ENCODE peak calls at places on chromosomes 2 and 18, in nine cellular contexts. One of them, this sample, is unnamed.

GRCh38 chr18:69943021-69943420 is 4.7 kb downstream of the CD226 start:
- DNase-seq in transverse colon: no peak
- DNase-seq in PC-3: peak
- DNase-seq in epithelial cell of esophagus: no peak
- DNase-seq in kidney epithelial cell: no peak
- DNase-seq in skeletal muscle cell: no peak
- DNase-seq in endodermal cell: no peak
- DNase-seq in left ventricle myocardium inferior: no peak
- DNase-seq in fibroblast of mammary gland: no peak
- DNase-seq in this sample: no peak

GRCh38 chr18:79576686-79577351 is 102.8 kb upstream of the CTDP1 start:
- DNase-seq in transverse colon: peak
- DNase-seq in PC-3: no peak
- DNase-seq in epithelial cell of esophagus: no peak
- DNase-seq in kidney epithelial cell: no peak
- DNase-seq in skeletal muscle cell: no peak
- DNase-seq in endodermal cell: peak
- DNase-seq in left ventricle myocardium inferior: peak
- DNase-seq in fibroblast of mammary gland: no peak
- DNase-seq in this sample: no peak

GRCh38 chr2:28997237-28997846 is 16.2 kb downstream of the TOGARAM2 start:
- DNase-seq in transverse colon: no peak
- DNase-seq in PC-3: peak
- DNase-seq in epithelial cell of esophagus: no peak
- DNase-seq in kidney epithelial cell: no peak
- DNase-seq in skeletal muscle cell: no peak
- DNase-seq in endodermal cell: no peak
- DNase-seq in left ventricle myocardium inferior: no peak
- DNase-seq in fibroblast of mammary gland: no peak
- DNase-seq in this sample: no peak

GRCh38 chr2:127626175-127626574 is 19.8 kb upstream of the GPR17 start:
- DNase-seq in transverse colon: peak
- DNase-seq in PC-3: no peak
- DNase-seq in epithelial cell of esophagus: no peak
- DNase-seq in kidney epithelial cell: no peak
- DNase-seq in skeletal muscle cell: no peak
- DNase-seq in endodermal cell: no peak
- DNase-seq in left ventricle myocardium inferior: no peak
- DNase-seq in fibroblast of mammary gland: no peak
- DNase-seq in this sample: no peak

GRCh38 chr2:128394004-128394730 is 75.5 kb upstream of the HS6ST1 start:
- DNase-seq in transverse colon: no peak
- DNase-seq in PC-3: no peak
- DNase-seq in epithelial cell of esophagus: no peak
- DNase-seq in kidney epithelial cell: no peak
- DNase-seq in skeletal muscle cell: no peak
- DNase-seq in endodermal cell: peak
- DNase-seq in left ventricle myocardium inferior: no peak
- DNase-seq in fibroblast of mammary gland: no peak
- DNase-seq in this sample: no peak

GRCh38 chr2:125581561-125581960 is 1074.4 kb upstream of the GYPC start:
- DNase-seq in transverse colon: peak
- DNase-seq in PC-3: no peak
- DNase-seq in epithelial cell of esophagus: no peak
- DNase-seq in kidney epithelial cell: no peak
- DNase-seq in skeletal muscle cell: no peak
- DNase-seq in endodermal cell: peak
- DNase-seq in left ventricle myocardium inferior: no peak
- DNase-seq in fibroblast of mammary gland: no peak
- DNase-seq in this sample: no peak

GRCh38 chr18:56799756-56800155 is 148.6 kb downstream of the WDR7 start:
- DNase-seq in transverse colon: no peak
- DNase-seq in PC-3: peak
- DNase-seq in epithelial cell of esophagus: peak
- DNase-seq in kidney epithelial cell: no peak
- DNase-seq in skeletal muscle cell: no peak
- DNase-seq in endodermal cell: no peak
- DNase-seq in left ventricle myocardium inferior: no peak
- DNase-seq in fibroblast of mammary gland: peak
- DNase-seq in this sample: peak

GRCh38 chr2:86053166-86053565 is 52.5 kb downstream of the POLR1A start:
- DNase-seq in transverse colon: no peak
- DNase-seq in PC-3: no peak
- DNase-seq in epithelial cell of esophagus: no peak
- DNase-seq in kidney epithelial cell: no peak
- DNase-seq in skeletal muscle cell: no peak
- DNase-seq in endodermal cell: no peak
- DNase-seq in left ventricle myocardium inferior: no peak
- DNase-seq in fibroblast of mammary gland: no peak
- DNase-seq in this sample: no peak

GRCh38 chr2:62286089-62286785 is 90.3 kb downstream of the B3GNT2 start:
- DNase-seq in transverse colon: no peak
- DNase-seq in PC-3: no peak
- DNase-seq in epithelial cell of esophagus: no peak
- DNase-seq in kidney epithelial cell: no peak
- DNase-seq in skeletal muscle cell: no peak
- DNase-seq in endodermal cell: no peak
- DNase-seq in left ventricle myocardium inferior: no peak
- DNase-seq in fibroblast of mammary gland: no peak
- DNase-seq in this sample: no peak

GRCh38 chr2:71460595-71461303 is 7.4 kb downstream of the DYSF start:
- DNase-seq in transverse colon: no peak
- DNase-seq in PC-3: peak
- DNase-seq in epithelial cell of esophagus: no peak
- DNase-seq in kidney epithelial cell: no peak
- DNase-seq in skeletal muscle cell: no peak
- DNase-seq in endodermal cell: peak
- DNase-seq in left ventricle myocardium inferior: no peak
- DNase-seq in fibroblast of mammary gland: peak
- DNase-seq in this sample: no peak

GRCh38 chr18:22486667-22487066 is 69.0 kb upstream of the CTAGE1 start:
- DNase-seq in transverse colon: no peak
- DNase-seq in PC-3: no peak
- DNase-seq in epithelial cell of esophagus: no peak
- DNase-seq in kidney epithelial cell: no peak
- DNase-seq in skeletal muscle cell: no peak
- DNase-seq in endodermal cell: no peak
- DNase-seq in left ventricle myocardium inferior: no peak
- DNase-seq in fibroblast of mammary gland: peak
- DNase-seq in this sample: no peak

GRCh38 chr2:98794214-98794810 is 63.4 kb upstream of the MGAT4A start:
- DNase-seq in transverse colon: no peak
- DNase-seq in PC-3: peak
- DNase-seq in epithelial cell of esophagus: no peak
- DNase-seq in kidney epithelial cell: no peak
- DNase-seq in skeletal muscle cell: no peak
- DNase-seq in endodermal cell: no peak
- DNase-seq in left ventricle myocardium inferior: no peak
- DNase-seq in fibroblast of mammary gland: no peak
- DNase-seq in this sample: peak

GRCh38 chr18:49359732-49360444 is 100.6 kb downstream of the DYM start:
- DNase-seq in transverse colon: no peak
- DNase-seq in PC-3: no peak
- DNase-seq in epithelial cell of esophagus: peak
- DNase-seq in kidney epithelial cell: peak
- DNase-seq in skeletal muscle cell: peak
- DNase-seq in endodermal cell: no peak
- DNase-seq in left ventricle myocardium inferior: no peak
- DNase-seq in fibroblast of mammary gland: peak
- DNase-seq in this sample: peak

GRCh38 chr2:152743004-152743403 is 24.6 kb downstream of the ARL6IP6 start:
- DNase-seq in transverse colon: no peak
- DNase-seq in PC-3: peak
- DNase-seq in epithelial cell of esophagus: peak
- DNase-seq in kidney epithelial cell: no peak
- DNase-seq in skeletal muscle cell: no peak
- DNase-seq in endodermal cell: no peak
- DNase-seq in left ventricle myocardium inferior: no peak
- DNase-seq in fibroblast of mammary gland: peak
- DNase-seq in this sample: peak

GRCh38 chr18:73120626-73121025 is 252.8 kb upstream of the NETO1 start:
- DNase-seq in transverse colon: no peak
- DNase-seq in PC-3: no peak
- DNase-seq in epithelial cell of esophagus: no peak
- DNase-seq in kidney epithelial cell: no peak
- DNase-seq in skeletal muscle cell: no peak
- DNase-seq in endodermal cell: no peak
- DNase-seq in left ventricle myocardium inferior: no peak
- DNase-seq in fibroblast of mammary gland: no peak
- DNase-seq in this sample: no peak
- H3K4me3 ChIP-seq in transverse colon: no peak
- H3K4me3 ChIP-seq in PC-3: no peak
- H3K4me3 ChIP-seq in epithelial cell of esophagus: no peak
- H3K4me3 ChIP-seq in kidney epithelial cell: no peak
- H3K4me3 ChIP-seq in skeletal muscle cell: no peak
- H3K4me3 ChIP-seq in endodermal cell: no peak
- H3K4me3 ChIP-seq in left ventricle myocardium inferior: no peak
- H3K4me3 ChIP-seq in fibroblast of mammary gland: no peak
- H3K4me3 ChIP-seq in this sample: no peak

GRCh38 chr18:63186520-63186919 is 133.0 kb downstream of the BCL2 start:
- DNase-seq in transverse colon: no peak
- DNase-seq in PC-3: no peak
- DNase-seq in epithelial cell of esophagus: no peak
- DNase-seq in kidney epithelial cell: no peak
- DNase-seq in skeletal muscle cell: no peak
- DNase-seq in endodermal cell: no peak
- DNase-seq in left ventricle myocardium inferior: no peak
- DNase-seq in fibroblast of mammary gland: no peak
- DNase-seq in this sample: no peak
- H3K4me3 ChIP-seq in transverse colon: no peak
- H3K4me3 ChIP-seq in PC-3: no peak
- H3K4me3 ChIP-seq in epithelial cell of esophagus: no peak
- H3K4me3 ChIP-seq in kidney epithelial cell: no peak
- H3K4me3 ChIP-seq in skeletal muscle cell: no peak
- H3K4me3 ChIP-seq in endodermal cell: no peak
- H3K4me3 ChIP-seq in left ventricle myocardium inferior: no peak
- H3K4me3 ChIP-seq in fibroblast of mammary gland: no peak
- H3K4me3 ChIP-seq in this sample: no peak

DNA sequence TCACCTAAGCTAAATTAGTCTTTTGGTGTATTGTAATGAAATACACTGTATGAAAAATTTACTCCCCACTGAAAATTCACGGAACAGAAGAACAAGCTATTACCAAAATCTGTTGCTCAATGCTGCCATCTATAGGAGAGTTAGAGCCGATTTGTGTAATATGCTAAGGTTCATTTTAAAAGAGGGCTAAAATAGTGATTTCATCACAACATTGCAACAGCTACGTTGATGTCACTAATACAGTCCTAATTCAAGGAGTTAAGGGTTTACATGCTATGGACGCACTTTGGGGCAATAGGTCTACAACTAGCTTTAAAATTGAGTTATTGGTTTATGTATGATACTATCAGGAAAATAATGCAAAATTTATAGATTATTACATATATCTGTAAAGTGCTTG is 3.0 kb upstream of the IRS1 start:
- DNase-seq in transverse colon: no peak
- DNase-seq in PC-3: peak
- DNase-seq in epithelial cell of esophagus: peak
- DNase-seq in kidney epithelial cell: no peak
- DNase-seq in skeletal muscle cell: peak
- DNase-seq in endodermal cell: no peak
- DNase-seq in left ventricle myocardium inferior: no peak
- DNase-seq in fibroblast of mammary gland: peak
- DNase-seq in this sample: peak
- H3K4me3 ChIP-seq in transverse colon: no peak
- H3K4me3 ChIP-seq in PC-3: no peak
- H3K4me3 ChIP-seq in epithelial cell of esophagus: no peak
- H3K4me3 ChIP-seq in kidney epithelial cell: no peak
- H3K4me3 ChIP-seq in skeletal muscle cell: no peak
- H3K4me3 ChIP-seq in endodermal cell: no peak
- H3K4me3 ChIP-seq in left ventricle myocardium inferior: no peak
- H3K4me3 ChIP-seq in fibroblast of mammary gland: no peak
- H3K4me3 ChIP-seq in this sample: no peak

GRCh38 chr2:219248845-219249202 is 3.5 kb downstream of the STK16 start:
- DNase-seq in transverse colon: no peak
- DNase-seq in PC-3: no peak
- DNase-seq in epithelial cell of esophagus: no peak
- DNase-seq in kidney epithelial cell: no peak
- DNase-seq in skeletal muscle cell: no peak
- DNase-seq in endodermal cell: no peak
- DNase-seq in left ventricle myocardium inferior: no peak
- DNase-seq in fibroblast of mammary gland: no peak
- DNase-seq in this sample: no peak
- H3K4me3 ChIP-seq in transverse colon: no peak
- H3K4me3 ChIP-seq in PC-3: peak
- H3K4me3 ChIP-seq in epithelial cell of esophagus: peak
- H3K4me3 ChIP-seq in kidney epithelial cell: no peak
- H3K4me3 ChIP-seq in skeletal muscle cell: no peak
- H3K4me3 ChIP-seq in endodermal cell: peak
- H3K4me3 ChIP-seq in left ventricle myocardium inferior: peak
- H3K4me3 ChIP-seq in fibroblast of mammary gland: no peak
- H3K4me3 ChIP-seq in this sample: no peak

DNA sequence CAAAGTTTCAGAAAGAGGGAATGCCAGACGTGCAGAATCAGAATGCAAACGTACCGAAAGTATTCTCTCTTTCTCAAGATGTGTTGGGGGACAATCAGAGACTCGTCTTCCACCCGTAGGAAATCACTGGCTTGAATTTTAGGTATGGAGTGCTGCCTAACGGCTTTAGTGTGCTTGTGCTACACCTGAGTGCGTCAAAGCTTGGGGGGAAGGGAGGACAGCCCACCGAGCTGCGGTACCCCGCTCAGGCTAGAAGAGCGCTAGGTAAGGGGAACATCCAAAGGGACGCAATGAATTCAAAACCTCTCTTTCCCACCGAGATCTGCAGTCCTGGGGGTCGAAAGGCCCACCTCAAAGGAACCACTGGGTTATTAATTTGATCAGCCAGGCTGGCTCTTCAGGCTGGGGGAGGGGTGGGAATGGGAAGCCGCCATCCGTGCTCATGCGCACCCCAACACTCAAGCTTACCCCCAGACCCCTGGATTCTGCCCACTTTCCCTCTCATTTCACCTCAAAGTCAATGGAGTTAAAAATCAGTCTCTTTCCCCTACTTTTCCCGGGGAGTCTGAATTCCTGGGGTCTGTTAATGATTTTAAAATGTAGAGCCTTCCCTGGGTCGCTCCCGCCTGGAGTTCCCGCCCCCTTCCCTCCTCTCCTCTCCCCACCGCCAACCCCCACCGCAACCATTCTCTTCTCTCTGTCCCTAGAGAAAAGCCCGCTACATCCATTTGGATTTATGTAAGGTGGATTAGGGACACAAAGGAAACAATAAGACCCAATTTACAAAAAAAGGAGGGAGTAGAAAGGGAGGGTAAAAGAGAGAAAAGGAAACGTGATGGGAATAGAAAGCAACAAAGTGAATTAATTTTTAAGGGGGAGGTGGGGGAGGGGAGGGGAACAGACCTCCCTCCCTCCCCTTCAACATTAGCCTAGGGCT is 2.5 kb downstream of the EPHA4 start:
- DNase-seq in transverse colon: no peak
- DNase-seq in PC-3: no peak
- DNase-seq in epithelial cell of esophagus: no peak
- DNase-seq in kidney epithelial cell: no peak
- DNase-seq in skeletal muscle cell: no peak
- DNase-seq in endodermal cell: peak
- DNase-seq in left ventricle myocardium inferior: no peak
- DNase-seq in fibroblast of mammary gland: no peak
- DNase-seq in this sample: no peak
- H3K4me3 ChIP-seq in transverse colon: no peak
- H3K4me3 ChIP-seq in PC-3: no peak
- H3K4me3 ChIP-seq in epithelial cell of esophagus: peak
- H3K4me3 ChIP-seq in kidney epithelial cell: peak
- H3K4me3 ChIP-seq in skeletal muscle cell: peak
- H3K4me3 ChIP-seq in endodermal cell: peak
- H3K4me3 ChIP-seq in left ventricle myocardium inferior: peak
- H3K4me3 ChIP-seq in fibroblast of mammary gland: no peak
- H3K4me3 ChIP-seq in this sample: no peak

This sample was measured in bronchial epithelial cell.